ENCODE peak calls at places on chromosome 14, in eight cellular contexts. N, L, B, Y, Q, C, I and A are unnamed samples.

GRCh38 chr14:22466520-22466919 is 122.5 kb downstream of the DAD1 start:
- DNase-seq in N (no peak), L (no peak), B (no peak), Y (no peak), Q (peak), C (peak), I (no peak), A (peak)

GRCh38 chr14:58746701-58747100 is 108.9 kb downstream of the DACT1 start:
- DNase-seq in N (no peak), L (no peak), B (no peak), Y (no peak), Q (no peak), C (no peak), I (no peak), A (no peak)

GRCh38 chr14:70713096-70713875 is 71.6 kb downstream of the TTC9 start:
- DNase-seq in N (no peak), L (no peak), B (no peak), Y (no peak), Q (no peak), C (no peak), I (no peak), A (no peak)

GRCh38 chr14:29648045-29648444 is 279.6 kb downstream of the PRKD1 start:
- DNase-seq in N (no peak), L (no peak), B (no peak), Y (no peak), Q (peak), C (no peak), I (no peak), A (no peak)

GRCh38 chr14:28577711-28578131 is 188.9 kb upstream of the FOXG1 start:
- DNase-seq in N (no peak), L (no peak), B (no peak), Y (no peak), Q (peak), C (peak), I (no peak), A (peak)

GRCh38 chr14:104093366-104094055 is 8.0 kb downstream of the ASPG start:
- DNase-seq in N (no peak), L (no peak), B (no peak), Y (no peak), Q (no peak), C (no peak), I (no peak), A (no peak)

GRCh38 chr14:89372156-89372555 is 44.9 kb downstream of the FOXN3 start:
- DNase-seq in N (no peak), L (no peak), B (no peak), Y (no peak), Q (peak), C (no peak), I (no peak), A (no peak)

GRCh38 chr14:94127330-94127729 is 2.1 kb downstream of the IFI27L2 start:
- DNase-seq in N (no peak), L (peak), B (no peak), Y (no peak), Q (no peak), C (no peak), I (peak), A (no peak)

GRCh38 chr14:100393906-100394732 is 71.0 kb downstream of the SLC25A47 start:
- DNase-seq in N (no peak), L (no peak), B (no peak), Y (no peak), Q (no peak), C (no peak), I (no peak), A (no peak)

GRCh38 chr14:58749066-58749669 is 111.4 kb downstream of the DACT1 start:
- DNase-seq in N (peak), L (no peak), B (peak), Y (peak), Q (peak), C (peak), I (no peak), A (peak)

GRCh38 chr14:93025055-93025454 is 90.7 kb downstream of the ITPK1 start:
- DNase-seq in N (no peak), L (no peak), B (no peak), Y (no peak), Q (no peak), C (no peak), I (no peak), A (no peak)

GRCh38 chr14:88961214-88961613 is 136.8 kb downstream of the TTC8 start:
- DNase-seq in N (no peak), L (no peak), B (no peak), Y (no peak), Q (peak), C (no peak), I (no peak), A (no peak)

GRCh38 chr14:97458302-97459137 is 661.3 kb downstream of the VRK1 start:
- DNase-seq in N (no peak), L (peak), B (peak), Y (peak), Q (no peak), C (no peak), I (no peak), A (no peak)

GRCh38 chr14:21346532-21347135 is 37.2 kb downstream of the SUPT16H start:
- DNase-seq in N (peak), L (no peak), B (no peak), Y (no peak), Q (peak), C (peak), I (no peak), A (no peak)

GRCh38 chr14:70811065-70811464 is 1.8 kb upstream of the MAP3K9 start:
- DNase-seq in N (no peak), L (no peak), B (no peak), Y (no peak), Q (no peak), C (no peak), I (no peak), A (no peak)

GRCh38 chr14:100735271-100735670 is 8.6 kb downstream of the DLK1 start:
- DNase-seq in N (no peak), L (peak), B (no peak), Y (peak), Q (no peak), C (no peak), I (no peak), A (no peak)

GRCh38 chr14:87896393-87897380 is 96.3 kb downstream of the GALC start:
- DNase-seq in N (no peak), L (no peak), B (no peak), Y (peak), Q (peak), C (peak), I (no peak), A (peak)

GRCh38 chr14:86847176-86847575 is 1145.8 kb downstream of the GALC start:
- DNase-seq in N (no peak), L (no peak), B (no peak), Y (no peak), Q (peak), C (no peak), I (no peak), A (no peak)

GRCh38 chr14:94880805-94881204 is 110.9 kb upstream of the GSC start:
- DNase-seq in N (no peak), L (no peak), B (no peak), Y (no peak), Q (no peak), C (no peak), I (no peak), A (no peak)

GRCh38 chr14:22994762-22995275 is 12.5 kb upstream of the AJUBA start:
- DNase-seq in N (no peak), L (no peak), B (no peak), Y (no peak), Q (peak), C (peak), I (no peak), A (peak)

GRCh38 chr14:89973234-89973823 is 17.6 kb downstream of the TDP1 start:
- DNase-seq in N (no peak), L (peak), B (peak), Y (peak), Q (peak), C (peak), I (no peak), A (peak)

GRCh38 chr14:84937449-84937848 is 592.5 kb upstream of the FLRT2 start:
- DNase-seq in N (no peak), L (no peak), B (no peak), Y (no peak), Q (no peak), C (no peak), I (no peak), A (no peak)

GRCh38 chr14:77508249-77508648 is 9.6 kb upstream of the ISM2 start:
- DNase-seq in N (no peak), L (no peak), B (no peak), Y (peak), Q (peak), C (peak), I (peak), A (peak)

GRCh38 chr14:100304825-100305445 is 1.3 kb downstream of the SLC25A29 start:
- DNase-seq in N (no peak), L (peak), B (peak), Y (peak), Q (peak), C (peak), I (no peak), A (peak)

GRCh38 chr14:87108726-87109125 is 884.3 kb downstream of the GALC start:
- DNase-seq in N (peak), L (no peak), B (no peak), Y (no peak), Q (peak), C (peak), I (no peak), A (peak)

GRCh38 chr14:38548091-38548490 is 292.2 kb upstream of the CLEC14A start:
- DNase-seq in N (no peak), L (no peak), B (no peak), Y (no peak), Q (peak), C (no peak), I (no peak), A (no peak)

GRCh38 chr14:70888681-70889175 is 18.5 kb upstream of the PCNX1 start:
- DNase-seq in N (no peak), L (no peak), B (no peak), Y (no peak), Q (peak), C (peak), I (no peak), A (peak)

GRCh38 chr14:74604896-74605295 is 7.1 kb downstream of the LTBP2 start:
- DNase-seq in N (no peak), L (no peak), B (no peak), Y (no peak), Q (no peak), C (no peak), I (no peak), A (no peak)

GRCh38 chr14:50778757-50779483 is 52.0 kb downstream of the NIN start:
- DNase-seq in N (no peak), L (no peak), B (no peak), Y (no peak), Q (peak), C (no peak), I (no peak), A (no peak)

GRCh38 chr14:63594455-63595372 is 47.0 kb downstream of the WDR89 start:
- DNase-seq in N (no peak), L (no peak), B (no peak), Y (no peak), Q (no peak), C (no peak), I (no peak), A (no peak)

GRCh38 chr14:55384536-55384935 is 27.1 kb downstream of the ATG14 start:
- DNase-seq in N (no peak), L (no peak), B (no peak), Y (no peak), Q (no peak), C (no peak), I (no peak), A (no peak)

GRCh38 chr14:100714205-100714781 is 12.4 kb upstream of the DLK1 start:
- DNase-seq in N (no peak), L (no peak), B (no peak), Y (peak), Q (no peak), C (no peak), I (no peak), A (no peak)

GRCh38 chr14:71416392-71416791 is 509.1 kb downstream of the PCNX1 start:
- DNase-seq in N (no peak), L (no peak), B (no peak), Y (no peak), Q (peak), C (peak), I (no peak), A (peak)

GRCh38 chr14:63677891-63678379 is 36.3 kb upstream of the WDR89 start:
- DNase-seq in N (peak), L (no peak), B (no peak), Y (no peak), Q (peak), C (peak), I (no peak), A (no peak)

DNA sequence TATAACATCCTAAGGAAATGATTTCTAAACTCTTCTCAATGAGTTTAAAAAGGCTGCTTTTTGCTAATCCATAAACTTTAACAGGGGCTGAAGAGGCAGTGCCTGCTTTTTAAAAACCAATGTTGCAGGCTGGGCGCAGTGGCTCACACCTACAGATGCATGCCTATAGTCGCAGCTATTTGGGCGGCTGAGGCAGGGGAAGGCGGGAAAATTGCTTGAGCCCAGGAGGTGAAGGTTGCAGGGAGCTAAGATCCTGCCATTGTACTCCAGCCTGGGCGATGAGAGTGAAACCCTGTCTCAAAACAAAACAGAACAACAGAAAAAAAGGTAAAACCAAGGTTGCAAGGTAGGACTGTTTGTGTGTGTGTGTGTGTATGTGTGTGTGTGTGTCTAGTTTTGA is 531.2 kb downstream of the DIO2 start:
- DNase-seq in N (no peak), L (no peak), B (no peak), Y (no peak), Q (no peak), C (no peak), I (no peak), A (no peak)
- TF ChIP-seq CTCF in N (no peak), L (no peak), B (no peak), Y (no peak), Q (no peak), C (no peak), I (no peak), A (no peak)

DNA sequence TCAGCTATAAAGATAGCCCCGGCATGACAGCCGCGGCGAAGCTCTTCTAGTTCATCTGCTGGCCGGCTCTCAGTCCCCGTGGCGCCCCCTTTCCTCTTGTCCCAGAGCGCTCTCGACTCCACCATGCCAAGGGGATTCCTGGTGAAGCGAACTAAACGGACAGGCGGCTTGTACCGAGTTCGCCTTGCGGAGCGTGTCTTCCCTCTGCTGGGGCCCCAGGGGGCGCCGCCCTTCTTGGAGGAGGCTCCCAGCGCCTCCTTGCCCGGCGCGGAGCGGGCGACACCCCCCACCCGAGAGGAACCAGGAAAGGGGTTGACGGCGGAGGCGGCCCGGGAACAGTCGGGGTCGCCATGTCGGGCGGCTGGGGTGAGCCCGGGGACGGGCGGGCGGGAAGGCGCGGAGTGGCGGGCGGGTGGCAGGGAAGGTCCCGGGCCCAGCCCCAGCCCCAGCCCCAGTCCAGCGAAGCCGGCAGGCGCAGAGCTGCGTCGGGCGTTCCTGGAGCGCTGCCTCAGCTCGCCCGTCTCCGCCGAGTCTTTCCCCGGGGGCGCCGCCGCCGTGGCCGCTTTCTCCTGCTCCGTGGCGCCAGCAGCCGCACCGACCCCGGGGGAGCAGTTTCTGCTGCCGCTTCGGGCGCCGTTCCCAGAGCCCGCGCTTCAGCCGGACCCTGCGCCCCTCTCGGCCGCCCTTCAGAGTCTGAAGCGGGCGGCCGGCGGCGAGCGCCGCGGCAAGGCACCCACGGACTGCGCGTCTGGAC is at the start of gene INSM2:
- DNase-seq in N (no peak), L (peak), B (no peak), Y (no peak), Q (no peak), C (no peak), I (no peak), A (peak)
- TF ChIP-seq CTCF in N (peak), L (no peak), B (no peak), Y (no peak), Q (peak), C (peak), I (no peak), A (no peak)

DNA sequence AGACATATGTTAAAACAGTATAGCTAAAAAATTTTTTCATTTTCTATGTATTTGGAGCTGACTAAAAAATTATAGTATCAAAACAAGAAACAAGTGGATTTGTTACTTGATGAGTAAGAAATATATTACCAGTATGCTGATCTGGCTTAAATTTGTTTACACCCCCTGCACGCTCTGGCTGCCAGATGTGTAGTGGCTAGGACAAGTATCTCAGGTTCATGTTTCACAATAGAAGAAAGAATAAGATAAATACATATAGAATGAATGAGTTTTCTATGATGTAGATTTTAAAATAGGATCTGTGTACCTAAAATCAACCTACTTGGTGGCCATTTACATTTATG is 13.1 kb downstream of the NAA30 start:
- DNase-seq in N (no peak), L (no peak), B (no peak), Y (no peak), Q (no peak), C (no peak), I (no peak), A (no peak)
- TF ChIP-seq CTCF in N (no peak), L (no peak), B (no peak), Y (no peak), Q (no peak), C (no peak), I (no peak), A (no peak)

GRCh38 chr14:69285661-69286255 is 25.8 kb downstream of the GALNT16 start:
- DNase-seq in N (no peak), L (no peak), B (no peak), Y (no peak), Q (no peak), C (no peak), I (no peak), A (no peak)

GRCh38 chr14:69288956-69289705 is 29.2 kb downstream of the GALNT16 start:
- DNase-seq in N (no peak), L (no peak), B (no peak), Y (no peak), Q (peak), C (no peak), I (peak), A (no peak)

GRCh38 chr14:69287096-69287991 is 27.4 kb downstream of the GALNT16 start:
- DNase-seq in N (no peak), L (no peak), B (no peak), Y (peak), Q (peak), C (peak), I (no peak), A (no peak)

GRCh38 chr14:69289811-69290520 is 30.0 kb downstream of the GALNT16 start:
- DNase-seq in N (no peak), L (no peak), B (no peak), Y (no peak), Q (no peak), C (no peak), I (peak), A (no peak)

GRCh38 chr14:69288001-69288771 is 28.2 kb downstream of the GALNT16 start:
- DNase-seq in N (peak), L (no peak), B (peak), Y (peak), Q (peak), C (peak), I (no peak), A (peak)
- TF ChIP-seq CTCF in N (peak), L (peak), B (no peak), Y (peak), Q (peak), C (peak), I (peak), A (peak)

GRCh38 chr14:91383439-91383838 is 34.2 kb downstream of the CCDC88C start:
- DNase-seq in N (no peak), L (no peak), B (no peak), Y (no peak), Q (no peak), C (no peak), I (no peak), A (no peak)

GRCh38 chr14:91382712-91383111 is 34.9 kb downstream of the CCDC88C start:
- DNase-seq in N (no peak), L (no peak), B (no peak), Y (no peak), Q (no peak), C (no peak), I (no peak), A (no peak)

GRCh38 chr14:91387135-91387849 is 30.3 kb downstream of the CCDC88C start:
- DNase-seq in N (no peak), L (no peak), B (no peak), Y (no peak), Q (peak), C (peak), I (no peak), A (no peak)

GRCh38 chr14:91387996-91388395 is 29.6 kb downstream of the CCDC88C start:
- DNase-seq in N (no peak), L (no peak), B (no peak), Y (no peak), Q (no peak), C (no peak), I (no peak), A (no peak)

GRCh38 chr14:91385227-91385626 is 32.4 kb downstream of the CCDC88C start:
- DNase-seq in N (no peak), L (no peak), B (no peak), Y (no peak), Q (no peak), C (no peak), I (no peak), A (no peak)
- TF ChIP-seq CTCF in N (no peak), L (no peak), B (no peak), Y (no peak), Q (no peak), C (no peak), I (no peak), A (no peak)

DNA sequence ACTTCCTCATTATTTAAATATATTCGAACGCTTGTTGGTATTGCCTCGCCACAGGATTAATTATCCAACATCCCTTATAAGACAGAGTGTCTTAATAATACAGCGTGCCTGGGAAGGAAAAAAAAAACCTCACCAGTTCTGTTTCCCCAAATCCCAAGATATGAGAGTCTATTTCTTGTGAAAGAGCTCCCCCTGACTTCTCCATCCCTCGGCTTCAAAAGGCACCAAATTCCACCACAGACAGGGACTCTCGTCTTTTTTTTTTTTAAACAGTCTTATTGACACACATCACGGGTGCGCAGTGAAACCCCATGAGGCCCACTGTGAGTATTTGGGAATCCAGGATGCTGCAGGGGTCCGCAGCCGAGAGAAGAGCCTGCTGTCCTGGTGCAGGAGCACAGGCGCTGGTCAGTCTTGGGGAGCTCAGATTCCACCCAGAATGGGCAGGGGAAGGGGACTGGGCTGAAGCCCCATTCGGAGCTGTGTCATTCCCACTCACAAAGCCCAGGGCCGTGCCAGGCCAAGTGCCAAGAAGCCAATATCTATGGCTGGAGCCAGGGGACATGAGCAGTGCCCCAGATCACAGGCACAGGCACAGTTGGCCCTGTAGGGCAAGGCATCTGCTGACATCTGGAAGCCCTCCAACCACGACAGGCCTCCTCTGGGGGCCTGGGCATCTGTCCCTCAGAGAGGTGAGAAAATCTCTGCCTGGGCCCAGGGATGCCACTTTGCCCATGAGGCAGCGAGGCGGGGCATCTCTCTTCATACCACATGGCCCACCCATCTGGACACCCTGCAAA is 71.9 kb downstream of the BCL11B start:
- DNase-seq in N (no peak), L (no peak), B (no peak), Y (no peak), Q (no peak), C (no peak), I (no peak), A (peak)
- TF ChIP-seq CTCF in N (peak), L (no peak), B (no peak), Y (peak), Q (no peak), C (peak), I (no peak), A (peak)